ENCODE peak calls at places on chromosomes 4 and X, in six cellular contexts. L is astrocyte, O is stomach, V is GM12864, T is IMR-90, K is upper lobe of right lung. R is an unnamed sample.

GRCh38 chr4:163609046-163609445 is 114.6 kb downstream of the TMA16 start:
- DNase-seq in L (no peak), O (no peak), V (no peak), T (no peak), K (no peak), R (no peak)

GRCh38 chrX:131704136-131704695 is 160.3 kb downstream of the OR13H1 start:
- DNase-seq in L (peak; percentile 51), O (peak; percentile 91), V (no peak), T (peak; percentile 85), K (no peak), R (peak; percentile 18)

GRCh38 chrX:26922278-26922677 is 540.9 kb downstream of the PPP4R3C start:
- DNase-seq in L (peak; percentile 14), O (no peak), V (no peak), T (no peak), K (no peak), R (no peak)

GRCh38 chr4:74546020-74546419 is 101.1 kb downstream of the AREG start:
- DNase-seq in L (peak; percentile 63), O (no peak), V (no peak), T (no peak), K (no peak), R (no peak)

GRCh38 chrX:153703036-153703370 is 15.3 kb downstream of the SLC6A8 start:
- DNase-seq in L (peak; percentile 73), O (peak; percentile 86), V (no peak), T (peak; percentile 75), K (no peak), R (no peak)

GRCh38 chr4:38728651-38729141 is 54.1 kb downstream of the TLR10 start:
- DNase-seq in L (no peak), O (peak; percentile 74), V (no peak), T (no peak), K (peak; percentile 75), R (no peak)

GRCh38 chr4:10164877-10165283 is 48.3 kb upstream of the WDR1 start:
- DNase-seq in L (no peak), O (peak; percentile 37), V (no peak), T (peak; percentile 42), K (no peak), R (peak; percentile 50)

GRCh38 chrX:9913041-9913440 is 54.1 kb upstream of the CLDN34 start:
- DNase-seq in L (peak; percentile 73), O (no peak), V (no peak), T (peak; percentile 43), K (no peak), R (no peak)

GRCh38 chr4:175273995-175274753 is 356.0 kb downstream of the ADAM29 start:
- DNase-seq in L (peak; percentile 65), O (no peak), V (no peak), T (peak; percentile 15), K (no peak), R (no peak)

DNA sequence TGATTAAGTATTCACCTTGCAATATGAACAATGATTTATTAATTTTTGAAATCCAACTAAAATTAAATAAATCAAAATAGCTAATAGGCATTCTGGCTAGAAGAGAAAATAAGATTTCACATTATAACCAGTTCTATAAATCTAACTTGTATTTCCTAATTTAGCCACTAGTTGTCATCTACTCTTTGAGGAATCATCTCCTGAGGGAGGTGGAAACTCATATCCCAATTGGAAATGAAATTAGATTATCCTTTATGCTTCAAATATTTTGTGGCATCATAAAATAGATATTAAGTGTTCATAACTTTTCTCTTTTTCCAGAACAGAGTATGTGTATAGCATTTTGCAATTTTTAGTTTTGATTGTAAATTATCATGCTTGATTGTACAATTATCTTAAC is 558.5 kb upstream of the DIAPH2 start:
- DNase-seq in L (no peak), O (no peak), V (no peak), T (no peak), K (no peak), R (no peak)
- TF ChIP-seq CTCF in L (no peak), O (no peak), V (no peak), T (peak; percentile 4), K (no peak), R (no peak)

GRCh38 chr4:172809319-172809718 is 359.3 kb upstream of the GALNT7 start:
- DNase-seq in L (no peak), O (no peak), V (no peak), T (no peak), K (no peak), R (no peak)
- TF ChIP-seq CTCF in L (no peak), O (no peak), V (no peak), T (no peak), K (no peak), R (no peak)

GRCh38 chr4:91116861-91117260 is 989.7 kb downstream of the CCSER1 start:
- DNase-seq in L (peak; percentile 3), O (no peak), V (no peak), T (no peak), K (no peak), R (no peak)
- TF ChIP-seq CTCF in L (peak; percentile 19), O (no peak), V (no peak), T (peak; percentile 15), K (peak; percentile 9), R (no peak)

GRCh38 chr4:26937136-26937535 is 76.5 kb downstream of the STIM2 start:
- DNase-seq in L (no peak), O (no peak), V (no peak), T (no peak), K (no peak), R (no peak)
- TF ChIP-seq CTCF in L (no peak), O (no peak), V (no peak), T (no peak), K (no peak), R (no peak)

DNA sequence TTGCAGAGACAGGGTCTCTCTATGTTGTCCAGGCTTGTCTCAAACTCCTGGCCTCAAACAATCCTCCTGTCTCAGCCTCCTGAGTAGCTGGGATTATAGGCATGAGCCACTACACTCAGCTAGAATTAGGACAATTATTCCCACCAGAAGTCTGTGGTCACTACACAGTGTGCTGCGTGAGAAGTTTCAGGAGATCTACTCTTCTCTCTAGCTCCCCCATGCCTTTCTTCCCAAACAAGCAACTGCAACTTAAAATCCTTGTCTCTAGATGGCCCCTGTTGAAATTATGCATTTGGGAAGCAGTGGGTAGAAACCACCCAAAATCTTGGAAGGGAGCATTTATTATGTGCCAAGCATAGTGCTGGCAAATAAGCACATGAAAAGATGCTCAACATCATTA is 21.1 kb upstream of the MAP7D3 start:
- DNase-seq in L (no peak), O (no peak), V (no peak), T (no peak), K (no peak), R (no peak)
- TF ChIP-seq CTCF in L (no peak), O (no peak), V (no peak), T (peak; percentile 9), K (no peak), R (peak; percentile 11)

DNA sequence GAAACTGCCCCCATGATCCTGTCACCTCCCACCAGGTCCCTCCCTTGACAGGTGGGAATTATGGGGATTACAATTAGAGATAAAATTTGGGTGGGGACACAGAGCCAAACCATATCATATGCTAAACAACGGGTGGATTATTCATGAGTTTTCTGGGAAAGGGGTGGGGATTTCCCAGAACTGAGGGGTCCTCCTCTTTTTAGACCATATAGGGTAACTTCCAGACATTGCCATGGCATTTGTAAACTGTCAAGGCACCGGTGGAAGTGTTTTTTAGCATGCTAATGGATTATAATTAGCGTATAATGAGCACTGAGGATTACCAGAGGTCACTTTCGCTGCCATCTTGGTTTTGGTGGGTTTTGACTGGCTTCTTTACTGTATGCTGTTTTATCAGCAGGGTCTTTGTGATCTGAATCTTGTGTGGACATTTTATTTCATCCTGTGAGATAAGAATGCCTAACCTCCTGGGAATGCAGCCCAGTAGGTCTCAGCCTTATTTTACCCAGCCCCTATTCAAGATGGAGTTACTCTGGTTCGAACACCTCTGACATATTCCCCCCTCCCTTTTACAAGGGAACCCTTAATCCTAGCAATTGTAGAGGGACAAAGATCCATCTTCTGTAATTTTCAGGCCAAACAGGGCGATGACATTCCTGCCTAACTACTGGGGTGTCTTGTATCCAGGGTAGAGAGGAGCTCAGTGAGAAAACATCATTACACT is 27.5 kb upstream of the ZNF81 start:
- DNase-seq in L (no peak), O (no peak), V (no peak), T (no peak), K (no peak), R (no peak)
- TF ChIP-seq CTCF in L (no peak), O (no peak), V (no peak), T (no peak), K (no peak), R (no peak)

R was measured in HFFc6.